ENCODE peak calls at places on chromosomes 7 and 10, in five cellular contexts. One of them, this sample, is unnamed.

GRCh38 chr7:1924185-1924817 is 254.2 kb downstream of the ELFN1 start:
- DNase-seq in mucosa of descending colon: no peak
- DNase-seq in left ventricle myocardium superior: no peak
- DNase-seq in cardiac muscle cell: peak
- DNase-seq in AG04449: peak
- DNase-seq in this sample: peak

GRCh38 chr7:143299840-143300239 is 11.7 kb downstream of the CASP2 start:
- DNase-seq in cardiac muscle cell: peak
- DNase-seq in left ventricle myocardium superior: peak
- DNase-seq in AG04449: no peak
- DNase-seq in mucosa of descending colon: no peak
- DNase-seq in this sample: peak

GRCh38 chr7:1458676-1459511 is at the start of gene MICALL2:
- DNase-seq in cardiac muscle cell: peak
- DNase-seq in AG04449: no peak
- DNase-seq in left ventricle myocardium superior: peak
- DNase-seq in mucosa of descending colon: peak
- DNase-seq in this sample: peak

GRCh38 chr7:113796557-113796956 is 122.3 kb downstream of the PPP1R3A start:
- DNase-seq in cardiac muscle cell: peak
- DNase-seq in AG04449: peak
- DNase-seq in mucosa of descending colon: no peak
- DNase-seq in left ventricle myocardium superior: no peak
- DNase-seq in this sample: peak

GRCh38 chr10:88200637-88201036 is 337.2 kb downstream of the PTEN start:
- DNase-seq in left ventricle myocardium superior: no peak
- DNase-seq in mucosa of descending colon: no peak
- DNase-seq in cardiac muscle cell: peak
- DNase-seq in AG04449: no peak
- DNase-seq in this sample: no peak

GRCh38 chr10:2759203-2759602 is 308.1 kb upstream of the PFKP start:
- DNase-seq in left ventricle myocardium superior: no peak
- DNase-seq in cardiac muscle cell: no peak
- DNase-seq in AG04449: no peak
- DNase-seq in mucosa of descending colon: no peak
- DNase-seq in this sample: no peak

GRCh38 chr7:44477063-44477830 is 13.2 kb downstream of the NUDCD3 start:
- DNase-seq in AG04449: no peak
- DNase-seq in left ventricle myocardium superior: peak
- DNase-seq in mucosa of descending colon: no peak
- DNase-seq in cardiac muscle cell: peak
- DNase-seq in this sample: peak

GRCh38 chr10:71285180-71285545 is 33.9 kb upstream of the SLC29A3 start:
- DNase-seq in AG04449: no peak
- DNase-seq in cardiac muscle cell: peak
- DNase-seq in left ventricle myocardium superior: peak
- DNase-seq in mucosa of descending colon: no peak
- DNase-seq in this sample: peak

GRCh38 chr10:93131956-93132355 is 58.3 kb downstream of the CYP26A1 start:
- DNase-seq in mucosa of descending colon: no peak
- DNase-seq in AG04449: no peak
- DNase-seq in left ventricle myocardium superior: no peak
- DNase-seq in cardiac muscle cell: no peak
- DNase-seq in this sample: no peak

GRCh38 chr10:73887038-73888015 is 13.0 kb upstream of the CAMK2G start:
- DNase-seq in cardiac muscle cell: peak
- DNase-seq in AG04449: peak
- DNase-seq in mucosa of descending colon: no peak
- DNase-seq in left ventricle myocardium superior: peak
- DNase-seq in this sample: no peak

GRCh38 chr7:111470898-111471297 is 91.4 kb downstream of the IMMP2L start:
- DNase-seq in mucosa of descending colon: no peak
- DNase-seq in left ventricle myocardium superior: no peak
- DNase-seq in AG04449: no peak
- DNase-seq in cardiac muscle cell: no peak
- DNase-seq in this sample: no peak

GRCh38 chr10:61765176-61766087 is 102.7 kb downstream of the CABCOCO1 start:
- DNase-seq in mucosa of descending colon: no peak
- DNase-seq in cardiac muscle cell: no peak
- DNase-seq in left ventricle myocardium superior: no peak
- DNase-seq in AG04449: no peak
- DNase-seq in this sample: peak

GRCh38 chr7:94179466-94179865 is 175.3 kb upstream of the BET1 start:
- DNase-seq in mucosa of descending colon: no peak
- DNase-seq in cardiac muscle cell: no peak
- DNase-seq in left ventricle myocardium superior: no peak
- DNase-seq in AG04449: no peak
- DNase-seq in this sample: no peak

GRCh38 chr7:96021533-96021932 is 249.2 kb downstream of the DYNC1I1 start:
- DNase-seq in mucosa of descending colon: no peak
- DNase-seq in cardiac muscle cell: no peak
- DNase-seq in left ventricle myocardium superior: no peak
- DNase-seq in AG04449: no peak
- DNase-seq in this sample: no peak

GRCh38 chr10:113305871-113306270 is 247.0 kb upstream of the HABP2 start:
- DNase-seq in left ventricle myocardium superior: no peak
- DNase-seq in mucosa of descending colon: no peak
- DNase-seq in cardiac muscle cell: peak
- DNase-seq in AG04449: no peak
- DNase-seq in this sample: no peak

GRCh38 chr10:78339251-78339650 is 305.6 kb downstream of the RPS24 start:
- DNase-seq in left ventricle myocardium superior: no peak
- DNase-seq in mucosa of descending colon: no peak
- DNase-seq in cardiac muscle cell: no peak
- DNase-seq in AG04449: no peak
- DNase-seq in this sample: no peak

GRCh38 chr10:124527996-124528395 is 66.4 kb downstream of the LHPP start:
- DNase-seq in AG04449: no peak
- DNase-seq in left ventricle myocardium superior: peak
- DNase-seq in cardiac muscle cell: no peak
- DNase-seq in mucosa of descending colon: no peak
- DNase-seq in this sample: no peak

GRCh38 chr10:103470755-103471653 is 8.0 kb downstream of the CALHM3 start:
- DNase-seq in mucosa of descending colon: peak
- DNase-seq in left ventricle myocardium superior: peak
- DNase-seq in AG04449: no peak
- DNase-seq in cardiac muscle cell: peak
- DNase-seq in this sample: peak

GRCh38 chr7:128962837-128963236 is 25.1 kb downstream of the IRF5 start:
- DNase-seq in mucosa of descending colon: no peak
- DNase-seq in AG04449: no peak
- DNase-seq in cardiac muscle cell: no peak
- DNase-seq in left ventricle myocardium superior: no peak
- DNase-seq in this sample: no peak

GRCh38 chr10:97849101-97849490 is 547 bp upstream of the GOLGA7B start:
- DNase-seq in mucosa of descending colon: no peak
- DNase-seq in left ventricle myocardium superior: no peak
- DNase-seq in AG04449: no peak
- DNase-seq in cardiac muscle cell: no peak
- DNase-seq in this sample: no peak

GRCh38 chr7:64999165-65000004 is 7.1 kb downstream of the ERV3-1 start:
- DNase-seq in AG04449: no peak
- DNase-seq in mucosa of descending colon: no peak
- DNase-seq in left ventricle myocardium superior: no peak
- DNase-seq in cardiac muscle cell: peak
- DNase-seq in this sample: peak

GRCh38 chr7:123847868-123848267 is 2.9 kb downstream of the HYAL4 start:
- DNase-seq in cardiac muscle cell: no peak
- DNase-seq in mucosa of descending colon: no peak
- DNase-seq in left ventricle myocardium superior: no peak
- DNase-seq in AG04449: no peak
- DNase-seq in this sample: no peak

GRCh38 chr10:71213761-71214440 is 1.5 kb downstream of the UNC5B start:
- DNase-seq in cardiac muscle cell: peak
- DNase-seq in AG04449: peak
- DNase-seq in left ventricle myocardium superior: peak
- DNase-seq in mucosa of descending colon: no peak
- DNase-seq in this sample: no peak

GRCh38 chr10:17216217-17216900 is 11.7 kb upstream of the VIM start:
- DNase-seq in mucosa of descending colon: no peak
- DNase-seq in AG04449: peak
- DNase-seq in cardiac muscle cell: peak
- DNase-seq in left ventricle myocardium superior: no peak
- DNase-seq in this sample: peak

GRCh38 chr10:131475043-131475442 is 163.5 kb upstream of the TCERG1L start:
- DNase-seq in mucosa of descending colon: no peak
- DNase-seq in cardiac muscle cell: no peak
- DNase-seq in AG04449: no peak
- DNase-seq in left ventricle myocardium superior: no peak
- DNase-seq in this sample: no peak

GRCh38 chr10:85734791-85735190 is 631.8 kb downstream of the GRID1 start:
- DNase-seq in left ventricle myocardium superior: no peak
- DNase-seq in mucosa of descending colon: no peak
- DNase-seq in cardiac muscle cell: no peak
- DNase-seq in AG04449: no peak
- DNase-seq in this sample: no peak

GRCh38 chr10:13787015-13787421 is 200.3 kb downstream of the PRPF18 start:
- DNase-seq in AG04449: no peak
- DNase-seq in mucosa of descending colon: peak
- DNase-seq in cardiac muscle cell: peak
- DNase-seq in left ventricle myocardium superior: no peak
- DNase-seq in this sample: no peak

GRCh38 chr10:13099144-13099665 is 758 bp upstream of the OPTN start:
- DNase-seq in mucosa of descending colon: peak
- DNase-seq in left ventricle myocardium superior: no peak
- DNase-seq in AG04449: no peak
- DNase-seq in cardiac muscle cell: peak
- DNase-seq in this sample: peak

GRCh38 chr10:108562105-108562504 is 1361.2 kb downstream of the XPNPEP1 start:
- DNase-seq in cardiac muscle cell: no peak
- DNase-seq in left ventricle myocardium superior: no peak
- DNase-seq in AG04449: no peak
- DNase-seq in mucosa of descending colon: no peak
- DNase-seq in this sample: no peak

GRCh38 chr7:140018125-140019043 is 44.4 kb downstream of the PARP12 start:
- DNase-seq in mucosa of descending colon: no peak
- DNase-seq in AG04449: no peak
- DNase-seq in cardiac muscle cell: no peak
- DNase-seq in left ventricle myocardium superior: no peak
- DNase-seq in this sample: no peak

GRCh38 chr7:23633417-23633816 is 36.2 kb downstream of the CCDC126 start:
- DNase-seq in AG04449: no peak
- DNase-seq in left ventricle myocardium superior: no peak
- DNase-seq in cardiac muscle cell: no peak
- DNase-seq in mucosa of descending colon: no peak
- DNase-seq in this sample: no peak